ENCODE peak calls at places on chromosomes 13 and 19, in four cellular contexts. One of them, this sample, is unnamed.

GRCh38 chr19:42251572-42251990 is 3.3 kb downstream of the ERF start:
- DNase-seq in skeletal muscle cell: no peak
- DNase-seq in CD8-positive, alpha-beta memory T cell: no peak
- DNase-seq in neuronal stem cell: no peak
- DNase-seq in this sample: no peak

GRCh38 chr19:8655340-8655709 is 24.9 kb downstream of the NFILZ start:
- DNase-seq in neuronal stem cell: no peak
- DNase-seq in skeletal muscle cell: no peak
- DNase-seq in CD8-positive, alpha-beta memory T cell: peak; percentile 12
- DNase-seq in this sample: no peak

GRCh38 chr19:9782282-9782681 is 13.7 kb upstream of the ZNF846 start:
- DNase-seq in skeletal muscle cell: no peak
- DNase-seq in CD8-positive, alpha-beta memory T cell: no peak
- DNase-seq in neuronal stem cell: no peak
- DNase-seq in this sample: no peak

GRCh38 chr13:44271915-44272341 is 101.7 kb upstream of the SERP2 start:
- DNase-seq in neuronal stem cell: no peak
- DNase-seq in skeletal muscle cell: no peak
- DNase-seq in CD8-positive, alpha-beta memory T cell: no peak
- DNase-seq in this sample: no peak

GRCh38 chr13:93862259-93862658 is 617.2 kb downstream of the DCT start:
- DNase-seq in skeletal muscle cell: no peak
- DNase-seq in neuronal stem cell: no peak
- DNase-seq in CD8-positive, alpha-beta memory T cell: no peak
- DNase-seq in this sample: no peak

GRCh38 chr13:43227721-43228120 is 204.3 kb downstream of the DNAJC15 start:
- DNase-seq in CD8-positive, alpha-beta memory T cell: no peak
- DNase-seq in skeletal muscle cell: no peak
- DNase-seq in neuronal stem cell: no peak
- DNase-seq in this sample: no peak

GRCh38 chr13:82717249-82717648 is 1165.0 kb downstream of the SLITRK1 start:
- DNase-seq in skeletal muscle cell: peak; percentile 45
- DNase-seq in neuronal stem cell: no peak
- DNase-seq in CD8-positive, alpha-beta memory T cell: no peak
- DNase-seq in this sample: no peak

GRCh38 chr13:64075543-64076271 is 2660.1 kb upstream of the PCDH20 start:
- DNase-seq in CD8-positive, alpha-beta memory T cell: no peak
- DNase-seq in skeletal muscle cell: no peak
- DNase-seq in neuronal stem cell: no peak
- DNase-seq in this sample: no peak

GRCh38 chr19:22427587-22428298 is 5.6 kb upstream of the ZNF98 start:
- DNase-seq in neuronal stem cell: no peak
- DNase-seq in skeletal muscle cell: no peak
- DNase-seq in CD8-positive, alpha-beta memory T cell: no peak
- DNase-seq in this sample: no peak

GRCh38 chr13:112693831-112694497 is 4.1 kb downstream of the ATP11A start:
- DNase-seq in CD8-positive, alpha-beta memory T cell: no peak
- DNase-seq in neuronal stem cell: no peak
- DNase-seq in skeletal muscle cell: no peak
- DNase-seq in this sample: no peak

GRCh38 chr13:44436589-44437337 is 63.1 kb downstream of the SERP2 start:
- DNase-seq in CD8-positive, alpha-beta memory T cell: peak; percentile 38
- DNase-seq in skeletal muscle cell: peak; percentile 90
- DNase-seq in neuronal stem cell: peak; percentile 90
- DNase-seq in this sample: peak; percentile 67

GRCh38 chr13:76512676-76513277 is 373.4 kb downstream of the KCTD12 start:
- DNase-seq in skeletal muscle cell: peak; percentile 87
- DNase-seq in neuronal stem cell: no peak
- DNase-seq in CD8-positive, alpha-beta memory T cell: no peak
- DNase-seq in this sample: no peak

GRCh38 chr19:6481541-6482342 is at the start of gene DENND1C:
- DNase-seq in CD8-positive, alpha-beta memory T cell: peak; percentile 43
- DNase-seq in neuronal stem cell: no peak
- DNase-seq in skeletal muscle cell: no peak
- DNase-seq in this sample: peak; percentile 67

GRCh38 chr13:113666951-113667701 is at the start of gene GRK1:
- DNase-seq in CD8-positive, alpha-beta memory T cell: no peak
- DNase-seq in skeletal muscle cell: no peak
- DNase-seq in neuronal stem cell: no peak
- DNase-seq in this sample: no peak

GRCh38 chr19:12766051-12766521 is 9.3 kb downstream of the HOOK2 start:
- DNase-seq in neuronal stem cell: no peak
- DNase-seq in skeletal muscle cell: no peak
- DNase-seq in CD8-positive, alpha-beta memory T cell: peak; percentile 61
- DNase-seq in this sample: no peak

GRCh38 chr13:83568019-83568418 is 314.3 kb downstream of the SLITRK1 start:
- DNase-seq in skeletal muscle cell: no peak
- DNase-seq in CD8-positive, alpha-beta memory T cell: no peak
- DNase-seq in neuronal stem cell: no peak
- DNase-seq in this sample: no peak

GRCh38 chr13:20716951-20717350 is 13.5 kb downstream of the IL17D start:
- DNase-seq in CD8-positive, alpha-beta memory T cell: no peak
- DNase-seq in skeletal muscle cell: no peak
- DNase-seq in neuronal stem cell: peak; percentile 70
- DNase-seq in this sample: no peak

GRCh38 chr19:50332014-50332263 is 2.8 kb upstream of the KCNC3 start:
- DNase-seq in skeletal muscle cell: no peak
- DNase-seq in CD8-positive, alpha-beta memory T cell: no peak
- DNase-seq in neuronal stem cell: no peak
- DNase-seq in this sample: no peak

GRCh38 chr13:66994498-66995365 is 235.4 kb downstream of the PCDH9 start:
- DNase-seq in CD8-positive, alpha-beta memory T cell: no peak
- DNase-seq in neuronal stem cell: no peak
- DNase-seq in skeletal muscle cell: no peak
- DNase-seq in this sample: no peak

GRCh38 chr19:29299416-29300380 is 86.7 kb upstream of the UQCRFS1 start:
- DNase-seq in neuronal stem cell: no peak
- DNase-seq in skeletal muscle cell: no peak
- DNase-seq in CD8-positive, alpha-beta memory T cell: no peak
- DNase-seq in this sample: no peak

GRCh38 chr13:48536851-48537250 is 4.0 kb upstream of the RCBTB2 start:
- DNase-seq in CD8-positive, alpha-beta memory T cell: no peak
- DNase-seq in neuronal stem cell: no peak
- DNase-seq in skeletal muscle cell: no peak
- DNase-seq in this sample: no peak

GRCh38 chr13:29480893-29481525 is 114.5 kb downstream of the SLC7A1 start:
- DNase-seq in skeletal muscle cell: no peak
- DNase-seq in CD8-positive, alpha-beta memory T cell: no peak
- DNase-seq in neuronal stem cell: no peak
- DNase-seq in this sample: no peak

GRCh38 chr13:90068658-90069057 is 1278.8 kb upstream of the MIR17HG start:
- DNase-seq in neuronal stem cell: no peak
- DNase-seq in skeletal muscle cell: no peak
- DNase-seq in CD8-positive, alpha-beta memory T cell: no peak
- DNase-seq in this sample: no peak

GRCh38 chr13:48410199-48410598 is 2.7 kb downstream of the LPAR6 start:
- DNase-seq in neuronal stem cell: no peak
- DNase-seq in skeletal muscle cell: no peak
- DNase-seq in CD8-positive, alpha-beta memory T cell: no peak
- DNase-seq in this sample: no peak

GRCh38 chr13:78657699-78658629 is 991 bp downstream of the OBI1 start:
- DNase-seq in neuronal stem cell: peak; percentile 42
- DNase-seq in skeletal muscle cell: no peak
- DNase-seq in CD8-positive, alpha-beta memory T cell: no peak
- DNase-seq in this sample: no peak

GRCh38 chr13:26785845-26786630 is 25.5 kb upstream of the GPR12 start:
- DNase-seq in skeletal muscle cell: no peak
- DNase-seq in CD8-positive, alpha-beta memory T cell: peak; percentile 22
- DNase-seq in neuronal stem cell: no peak
- DNase-seq in this sample: peak; percentile 57

GRCh38 chr13:40648040-40648439 is 18.4 kb downstream of the FOXO1 start:
- DNase-seq in CD8-positive, alpha-beta memory T cell: no peak
- DNase-seq in skeletal muscle cell: no peak
- DNase-seq in neuronal stem cell: no peak
- DNase-seq in this sample: no peak

GRCh38 chr13:40146586-40147240 is 491.3 kb downstream of the COG6 start:
- DNase-seq in CD8-positive, alpha-beta memory T cell: no peak
- DNase-seq in skeletal muscle cell: no peak
- DNase-seq in neuronal stem cell: no peak
- DNase-seq in this sample: no peak

GRCh38 chr13:61414686-61415664 is 674 bp downstream of the PCDH20 start:
- DNase-seq in skeletal muscle cell: no peak
- DNase-seq in CD8-positive, alpha-beta memory T cell: no peak
- DNase-seq in neuronal stem cell: peak; percentile 75
- DNase-seq in this sample: no peak

GRCh38 chr13:87942204-87942603 is 271.0 kb downstream of the SLITRK5 start:
- DNase-seq in skeletal muscle cell: no peak
- DNase-seq in CD8-positive, alpha-beta memory T cell: no peak
- DNase-seq in neuronal stem cell: no peak
- DNase-seq in this sample: no peak

GRCh38 chr13:35470671-35471465 is 5.6 kb downstream of the MAB21L1 start:
- DNase-seq in CD8-positive, alpha-beta memory T cell: no peak
- DNase-seq in skeletal muscle cell: no peak
- DNase-seq in neuronal stem cell: peak; percentile 71
- DNase-seq in this sample: no peak

GRCh38 chr13:21328201-21328600 is 130.9 kb downstream of the ZDHHC20 start:
- DNase-seq in CD8-positive, alpha-beta memory T cell: no peak
- DNase-seq in neuronal stem cell: no peak
- DNase-seq in skeletal muscle cell: no peak
- DNase-seq in this sample: no peak

GRCh38 chr13:50130686-50131051 is 115.4 kb downstream of the KCNRG start:
- DNase-seq in CD8-positive, alpha-beta memory T cell: no peak
- DNase-seq in skeletal muscle cell: peak; percentile 26
- DNase-seq in neuronal stem cell: peak; percentile 46
- DNase-seq in this sample: no peak
- H3K4me3 ChIP-seq in CD8-positive, alpha-beta memory T cell: peak overlapping the region; percentile 23
- H3K4me3 ChIP-seq in skeletal muscle cell: peak overlapping the region; percentile 36
- H3K4me3 ChIP-seq in neuronal stem cell: no peak overlapping the region
- H3K4me3 ChIP-seq in this sample: no peak overlapping the region

GRCh38 chr19:39142655-39143054 is 17.1 kb downstream of the PAK4 start:
- DNase-seq in neuronal stem cell: no peak
- DNase-seq in skeletal muscle cell: no peak
- DNase-seq in CD8-positive, alpha-beta memory T cell: no peak
- DNase-seq in this sample: no peak

GRCh38 chr19:39146091-39146490 is 20.5 kb downstream of the PAK4 start:
- DNase-seq in neuronal stem cell: no peak
- DNase-seq in skeletal muscle cell: no peak
- DNase-seq in CD8-positive, alpha-beta memory T cell: no peak
- DNase-seq in this sample: no peak

GRCh38 chr19:39146686-39147450 is 21.3 kb downstream of the PAK4 start:
- DNase-seq in skeletal muscle cell: no peak
- DNase-seq in neuronal stem cell: no peak
- DNase-seq in CD8-positive, alpha-beta memory T cell: no peak
- DNase-seq in this sample: no peak

GRCh38 chr19:39145180-39145953 is 19.8 kb downstream of the PAK4 start:
- DNase-seq in CD8-positive, alpha-beta memory T cell: no peak
- DNase-seq in skeletal muscle cell: no peak
- DNase-seq in neuronal stem cell: no peak
- DNase-seq in this sample: no peak

GRCh38 chr19:39144487-39145071 is 19.0 kb downstream of the PAK4 start:
- DNase-seq in neuronal stem cell: no peak
- DNase-seq in CD8-positive, alpha-beta memory T cell: no peak
- DNase-seq in skeletal muscle cell: no peak
- DNase-seq in this sample: no peak
- H3K4me3 ChIP-seq in neuronal stem cell: no peak overlapping the region
- H3K4me3 ChIP-seq in CD8-positive, alpha-beta memory T cell: no peak overlapping the region
- H3K4me3 ChIP-seq in skeletal muscle cell: no peak overlapping the region
- H3K4me3 ChIP-seq in this sample: no peak overlapping the region

GRCh38 chr19:15105044-15105443 is 2.2 kb upstream of the SYDE1 start:
- DNase-seq in CD8-positive, alpha-beta memory T cell: no peak
- DNase-seq in skeletal muscle cell: no peak
- DNase-seq in neuronal stem cell: no peak
- DNase-seq in this sample: no peak

GRCh38 chr19:15109768-15110417 is 2.7 kb downstream of the SYDE1 start:
- DNase-seq in CD8-positive, alpha-beta memory T cell: no peak
- DNase-seq in skeletal muscle cell: no peak
- DNase-seq in neuronal stem cell: no peak
- DNase-seq in this sample: no peak

GRCh38 chr19:15108145-15108844 is 1.1 kb downstream of the SYDE1 start:
- DNase-seq in CD8-positive, alpha-beta memory T cell: no peak
- DNase-seq in skeletal muscle cell: no peak
- DNase-seq in neuronal stem cell: no peak
- DNase-seq in this sample: no peak

GRCh38 chr19:15108845-15109767 is 1.9 kb downstream of the SYDE1 start:
- DNase-seq in CD8-positive, alpha-beta memory T cell: no peak
- DNase-seq in neuronal stem cell: no peak
- DNase-seq in skeletal muscle cell: no peak
- DNase-seq in this sample: no peak

GRCh38 chr19:15107056-15108010 is at the start of gene SYDE1:
- DNase-seq in neuronal stem cell: peak; percentile 71
- DNase-seq in skeletal muscle cell: no peak
- DNase-seq in CD8-positive, alpha-beta memory T cell: no peak
- DNase-seq in this sample: no peak
- H3K4me3 ChIP-seq in neuronal stem cell: peak within 1 kb of the TSS; percentile 88
- H3K4me3 ChIP-seq in skeletal muscle cell: peak within 1 kb of the TSS; percentile 83
- H3K4me3 ChIP-seq in CD8-positive, alpha-beta memory T cell: no peak within 1 kb of the TSS
- H3K4me3 ChIP-seq in this sample: no peak within 1 kb of the TSS

GRCh38 chr13:110136660-110137585 is 170.0 kb downstream of the COL4A1 start:
- DNase-seq in neuronal stem cell: no peak
- DNase-seq in skeletal muscle cell: no peak
- DNase-seq in CD8-positive, alpha-beta memory T cell: no peak
- DNase-seq in this sample: no peak
- H3K4me3 ChIP-seq in neuronal stem cell: no peak overlapping the region
- H3K4me3 ChIP-seq in skeletal muscle cell: no peak overlapping the region
- H3K4me3 ChIP-seq in CD8-positive, alpha-beta memory T cell: no peak overlapping the region
- H3K4me3 ChIP-seq in this sample: no peak overlapping the region